ENCODE peak calls at places on chromosomes 11 and 22, in ten cellular contexts. H is stomach, N is upper lobe of left lung, U is tibial nerve, G is ovary, Z is A549, M is transverse colon, W is H1, P is SK-N-SH, T is K562. Q is an unnamed sample.

GRCh38 chr11:74725701-74726100 is 5.5 kb downstream of the CHRDL2 start:
- DNase-seq in H (no peak), N (no peak), U (no peak), G (no peak), Z (no peak), M (no peak), W (no peak), P (no peak), T (no peak), Q (no peak)

GRCh38 chr11:43518407-43519165 is 159.9 kb downstream of the TTC17 start:
- DNase-seq in H (no peak), N (no peak), U (no peak), G (no peak), Z (no peak), M (no peak), W (no peak), P (no peak), T (no peak), Q (no peak)

GRCh38 chr11:95485115-95485900 is 254.3 kb upstream of the SESN3 start:
- DNase-seq in H (no peak), N (no peak), U (no peak), G (no peak), Z (no peak), M (no peak), W (no peak), P (no peak), T (no peak), Q (no peak)

GRCh38 chr11:113014731-113015455 is 53.7 kb downstream of the NCAM1 start:
- DNase-seq in H (peak; percentile 84), N (no peak), U (no peak), G (no peak), Z (no peak), M (peak; percentile 20), W (no peak), P (peak; percentile 49), T (no peak), Q (peak; percentile 89)

GRCh38 chr11:9178716-9179115 is 86.4 kb downstream of the DENND5A start:
- DNase-seq in H (no peak), N (no peak), U (no peak), G (no peak), Z (no peak), M (no peak), W (no peak), P (no peak), T (no peak), Q (no peak)

GRCh38 chr22:40396882-40397281 is 26.5 kb downstream of the SGSM3 start:
- DNase-seq in H (peak; percentile 91), N (peak; percentile 88), U (no peak), G (no peak), Z (no peak), M (peak; percentile 85), W (no peak), P (peak; percentile 75), T (no peak), Q (no peak)

GRCh38 chr11:93606721-93607120 is 54.8 kb upstream of the CEP295 start:
- DNase-seq in H (no peak), N (no peak), U (no peak), G (no peak), Z (no peak), M (no peak), W (no peak), P (no peak), T (no peak), Q (no peak)

GRCh38 chr11:112408551-112408950 is 147.9 kb upstream of the PLET1 start:
- DNase-seq in H (no peak), N (no peak), U (no peak), G (no peak), Z (no peak), M (no peak), W (peak; percentile 17), P (no peak), T (no peak), Q (no peak)

GRCh38 chr11:47918370-47918690 is 62.0 kb upstream of the PTPRJ start:
- DNase-seq in H (no peak), N (no peak), U (no peak), G (no peak), Z (no peak), M (no peak), W (no peak), P (no peak), T (peak; percentile 46), Q (no peak)

GRCh38 chr11:103628121-103628520 is 408.3 kb upstream of the DDI1 start:
- DNase-seq in H (no peak), N (no peak), U (no peak), G (no peak), Z (no peak), M (no peak), W (no peak), P (no peak), T (no peak), Q (no peak)

GRCh38 chr11:113547739-113548138 is 72.5 kb upstream of the DRD2 start:
- DNase-seq in H (no peak), N (no peak), U (no peak), G (no peak), Z (no peak), M (no peak), W (no peak), P (no peak), T (no peak), Q (no peak)

GRCh38 chr22:30089655-30089974 is 9.4 kb downstream of the HORMAD2 start:
- DNase-seq in H (no peak), N (no peak), U (no peak), G (no peak), Z (no peak), M (no peak), W (no peak), P (no peak), T (no peak), Q (no peak)

GRCh38 chr22:36606114-36606513 is 77.1 kb upstream of the EIF3D start:
- DNase-seq in H (no peak), N (peak; percentile 41), U (no peak), G (no peak), Z (no peak), M (no peak), W (no peak), P (no peak), T (no peak), Q (no peak)

GRCh38 chr11:17486666-17487065 is 10.0 kb upstream of the ABCC8 start:
- DNase-seq in H (no peak), N (no peak), U (no peak), G (no peak), Z (no peak), M (no peak), W (no peak), P (no peak), T (no peak), Q (no peak)

DNA sequence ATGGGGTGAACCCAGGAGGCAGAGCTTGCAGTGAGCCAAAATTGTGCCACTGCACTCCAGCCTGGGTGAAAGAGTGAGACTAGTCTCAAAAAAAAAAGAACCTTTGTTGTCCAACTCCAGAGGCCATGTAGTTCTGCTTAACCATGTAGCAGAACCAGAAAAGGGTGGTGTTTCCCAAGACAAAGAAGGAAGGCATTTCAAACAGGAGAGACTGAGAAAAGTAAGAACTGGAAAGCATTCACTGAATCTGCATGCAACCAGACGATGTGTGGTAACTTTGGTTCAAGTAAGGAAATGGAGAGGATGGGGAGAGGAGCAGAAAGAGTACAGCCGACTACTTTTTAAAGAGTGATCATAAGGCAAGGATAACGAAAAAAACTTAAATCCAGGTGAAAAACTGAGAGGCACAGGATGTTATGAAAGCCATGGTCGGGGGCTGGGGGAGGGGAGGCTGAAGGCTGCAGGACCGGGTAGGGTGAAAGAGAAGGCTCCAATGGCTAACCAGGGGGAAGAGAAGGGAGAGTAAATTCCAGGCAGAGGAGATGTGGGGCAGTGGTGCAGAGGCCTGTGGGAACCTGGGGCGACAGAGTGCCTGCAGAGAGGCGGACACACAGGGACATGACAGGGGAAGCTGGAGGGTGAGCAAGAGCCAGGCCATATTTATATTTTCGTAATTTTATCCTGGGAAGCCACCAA is 48.8 kb downstream of the MAPK1 start:
- DNase-seq in H (no peak), N (no peak), U (no peak), G (no peak), Z (no peak), M (no peak), W (no peak), P (no peak), T (peak; percentile 62), Q (no peak)
- H3K4me1 ChIP-seq in H (peaks cover 76% of the 10 kb centered on the region), N (peaks cover 57% of the 10 kb centered on the region), U (peaks cover 36% of the 10 kb centered on the region), G (peaks cover 7% of the 10 kb centered on the region), Z (peaks cover 11% of the 10 kb centered on the region), M (peaks cover 28% of the 10 kb centered on the region), W (peaks cover 14% of the 10 kb centered on the region), P (peaks cover 16% of the 10 kb centered on the region), T (peaks cover 30% of the 10 kb centered on the region), Q (peaks cover 22% of the 10 kb centered on the region)

DNA sequence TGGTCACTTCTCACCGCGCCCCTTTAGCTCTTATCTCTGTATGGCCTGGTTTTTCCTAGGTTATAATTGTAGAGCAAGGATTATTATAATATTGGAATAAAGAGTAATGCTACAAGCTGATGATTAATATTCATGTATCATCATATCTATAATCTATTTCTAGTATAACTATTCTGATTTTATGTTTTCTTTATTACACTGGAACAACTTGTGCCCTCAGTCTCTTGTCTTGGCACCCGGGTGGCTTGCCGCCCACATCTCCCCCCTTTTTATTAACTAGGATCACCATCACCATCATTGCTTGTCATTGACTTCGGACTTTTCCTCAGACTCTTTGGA is 11.0 kb downstream of the OR52K1 start:
- DNase-seq in H (no peak), N (no peak), U (no peak), G (no peak), Z (no peak), M (no peak), W (no peak), P (no peak), T (no peak), Q (no peak)
- TF ChIP-seq CTCF in H (no peak), N (no peak), U (no peak), G (no peak), Z (peak; percentile 16), M (no peak), W (no peak), P (no peak), T (no peak), Q (no peak)

DNA sequence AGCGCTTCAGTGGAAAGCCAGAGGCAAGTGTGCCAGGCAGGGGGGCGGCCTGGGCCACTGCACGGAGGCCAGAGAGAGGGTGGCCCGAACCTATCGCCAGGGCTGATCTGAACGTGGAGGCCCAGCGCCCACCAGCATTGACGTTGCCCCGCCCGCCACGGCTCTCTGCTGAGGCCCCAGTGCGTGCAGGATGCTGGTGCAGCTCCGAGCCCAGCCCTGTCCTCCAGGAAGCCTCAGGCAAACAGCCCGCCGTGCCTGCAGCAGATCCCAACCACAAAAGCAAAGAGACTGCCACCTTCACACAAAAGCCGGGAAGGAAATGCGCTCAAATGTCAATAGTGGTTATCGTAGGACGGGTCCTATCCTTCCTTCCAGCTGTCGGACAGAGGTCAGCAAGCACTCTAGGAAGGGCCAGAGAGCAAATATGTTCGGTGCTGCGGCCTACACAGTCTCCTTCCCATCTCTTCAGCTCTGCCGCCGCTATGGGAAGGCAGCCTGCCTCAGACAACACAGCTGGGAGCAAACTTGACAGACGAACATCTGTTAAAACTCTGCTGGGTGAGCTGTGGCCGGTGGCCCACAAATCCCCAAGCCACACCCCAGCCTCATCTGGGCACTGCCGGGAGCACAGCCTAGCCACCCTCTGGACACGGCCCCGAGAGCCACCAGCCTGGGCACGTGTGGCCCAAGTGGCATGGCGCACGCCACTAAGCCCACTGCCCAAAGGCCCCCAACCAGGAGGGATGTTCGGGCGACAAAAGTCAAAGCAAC is 146.2 kb downstream of the CRYBB2 start:
- DNase-seq in H (peak; percentile 60), N (no peak), U (no peak), G (no peak), Z (no peak), M (no peak), W (no peak), P (no peak), T (no peak), Q (peak; percentile 58)
- TF ChIP-seq EP300 in H (no peak), N (no peak), U (no peak), G (no peak), Z (no peak), M (no peak), W (no peak), P (no peak), T (no peak), Q (no peak)

GRCh38 chr11:123180166-123180565 is 14.9 kb downstream of the CLMP start:
- DNase-seq in H (no peak), N (peak; percentile 45), U (no peak), G (no peak), Z (no peak), M (no peak), W (no peak), P (no peak), T (no peak), Q (no peak)
- H3K4me1 ChIP-seq in H (peaks cover 44% of the 10 kb centered on the region), N (peaks cover 3% of the 10 kb centered on the region), U (no peaks in the 10 kb centered on the region), G (peaks cover 18% of the 10 kb centered on the region), Z (peaks cover 55% of the 10 kb centered on the region), M (peaks cover 8% of the 10 kb centered on the region), W (peaks cover 21% of the 10 kb centered on the region), P (peaks cover 61% of the 10 kb centered on the region), T (no peaks in the 10 kb centered on the region), Q (peaks cover 79% of the 10 kb centered on the region)